ENCODE peak calls at places on chromosome 15, in nine cellular contexts. Z is transverse colon, B is Daoy, A is SW480, T is H54, L is DMS79 treated with DMSO at 0.1 percent for 48 hours, Q is PC-3, G is HS-27A, S is T-helper 17 cell. M is an unnamed sample.

GRCh38 chr15:101118615-101119014 is 133.2 kb downstream of the CHSY1 start:
- DNase-seq in Z (no peak), B (no peak), A (no peak), T (no peak), L (no peak), Q (no peak), G (no peak), S (no peak), M (no peak)

GRCh38 chr15:99692825-99693224 is 40.4 kb downstream of the LYSMD4 start:
- DNase-seq in Z (no peak), B (peak), A (no peak), T (no peak), L (no peak), Q (peak), G (no peak), S (no peak), M (no peak)

GRCh38 chr15:43127752-43128151 is 5.6 kb upstream of the TMEM62 start:
- DNase-seq in Z (no peak), B (no peak), A (no peak), T (no peak), L (peak), Q (peak), G (no peak), S (no peak), M (no peak)

GRCh38 chr15:40092416-40093223 is 16.1 kb downstream of the BMF start:
- DNase-seq in Z (peak), B (no peak), A (no peak), T (no peak), L (peak), Q (no peak), G (no peak), S (no peak), M (no peak)

GRCh38 chr15:41949400-41950126 is 22.8 kb downstream of the EHD4 start:
- DNase-seq in Z (no peak), B (peak), A (no peak), T (no peak), L (no peak), Q (no peak), G (no peak), S (no peak), M (no peak)

GRCh38 chr15:40591310-40591845 is 2.7 kb upstream of the KNL1 start:
- DNase-seq in Z (no peak), B (no peak), A (no peak), T (no peak), L (no peak), Q (no peak), G (no peak), S (no peak), M (no peak)

GRCh38 chr15:94066811-94067210 is 164.6 kb upstream of the MCTP2 start:
- DNase-seq in Z (no peak), B (no peak), A (no peak), T (no peak), L (no peak), Q (no peak), G (no peak), S (no peak), M (no peak)

GRCh38 chr15:29337156-29337959 is 67.7 kb upstream of the NSMCE3 start:
- DNase-seq in Z (no peak), B (no peak), A (no peak), T (no peak), L (no peak), Q (no peak), G (no peak), S (no peak), M (no peak)

GRCh38 chr15:27696530-27696929 is 402.6 kb downstream of the OCA2 start:
- DNase-seq in Z (no peak), B (no peak), A (no peak), T (no peak), L (peak), Q (no peak), G (no peak), S (no peak), M (no peak)